ENCODE peak calls at places on chromosomes 3 and 15, in four cellular contexts. M is H1, R is HepG2, Q is SK-N-SH. H is an unnamed sample.

GRCh38 chr3:168459229-168459784 is 363.6 kb upstream of the GOLIM4 start:
- DNase-seq in M (no peak), R (no peak), Q (no peak), H (no peak)

GRCh38 chr3:133188996-133189395 is 150.8 kb downstream of the TMEM108 start:
- DNase-seq in M (no peak), R (no peak), Q (no peak), H (no peak)

GRCh38 chr15:39628821-39629220 is 47.9 kb downstream of the THBS1 start:
- DNase-seq in M (no peak), R (no peak), Q (no peak), H (no peak)

GRCh38 chr3:126858887-126859286 is 124.0 kb upstream of the PLXNA1 start:
- DNase-seq in M (no peak), R (no peak), Q (no peak), H (no peak)

GRCh38 chr3:119191800-119192199 is 18.4 kb downstream of the UPK1B start:
- DNase-seq in M (no peak), R (no peak), Q (no peak), H (no peak)

GRCh38 chr3:108103040-108103751 is 12.4 kb upstream of the CD47 start:
- DNase-seq in M (no peak), R (peak), Q (no peak), H (no peak)

GRCh38 chr3:72776-73175 is 123.8 kb upstream of the CHL1 start:
- DNase-seq in M (no peak), R (no peak), Q (no peak), H (no peak)

GRCh38 chr3:101049532-101049931 is 56.3 kb upstream of the ABI3BP start:
- DNase-seq in M (no peak), R (no peak), Q (no peak), H (no peak)

GRCh38 chr3:72223116-72223515 is 438.2 kb upstream of the PROK2 start:
- DNase-seq in M (no peak), R (no peak), Q (no peak), H (no peak)

GRCh38 chr15:37096878-37097568 is 3.3 kb downstream of the MEIS2 start:
- DNase-seq in M (no peak), R (no peak), Q (peak), H (no peak)

GRCh38 chr15:29470311-29470710 is 200.7 kb upstream of the NSMCE3 start:
- DNase-seq in M (no peak), R (no peak), Q (no peak), H (no peak)

GRCh38 chr15:34336947-34337556 is 529 bp downstream of the SLC12A6 start:
- DNase-seq in M (no peak), R (no peak), Q (no peak), H (no peak)

GRCh38 chr3:146256851-146257486 is 6.1 kb upstream of the PLSCR4 start:
- DNase-seq in M (no peak), R (no peak), Q (no peak), H (no peak)

GRCh38 chr15:101138086-101138660 is 113.7 kb downstream of the CHSY1 start:
- DNase-seq in M (no peak), R (no peak), Q (no peak), H (no peak)

GRCh38 chr3:3145831-3146230 is 19.1 kb downstream of the TRNT1 start:
- DNase-seq in M (no peak), R (no peak), Q (no peak), H (no peak)

GRCh38 chr15:92629276-92629974 is 26.1 kb downstream of the FAM174B start:
- DNase-seq in M (no peak), R (no peak), Q (no peak), H (no peak)

GRCh38 chr3:167091186-167091585 is 288.9 kb downstream of the ZBBX start:
- DNase-seq in M (no peak), R (no peak), Q (no peak), H (no peak)

GRCh38 chr15:63610209-63610841 is 13.1 kb downstream of the FBXL22 start:
- DNase-seq in M (peak), R (peak), Q (peak), H (peak)

GRCh38 chr3:140117111-140117526 is 182.1 kb downstream of the CLSTN2 start:
- DNase-seq in M (no peak), R (no peak), Q (no peak), H (no peak)

GRCh38 chr3:191424871-191425270 is 36.1 kb upstream of the PYDC2 start:
- DNase-seq in M (no peak), R (no peak), Q (peak), H (no peak)

GRCh38 chr3:152621006-152621868 is 213.7 kb upstream of the P2RY1 start:
- DNase-seq in M (no peak), R (no peak), Q (no peak), H (no peak)

GRCh38 chr3:19474169-19474568 is 325.9 kb downstream of the KCNH8 start:
- DNase-seq in M (no peak), R (no peak), Q (no peak), H (no peak)

GRCh38 chr3:73707772-73708171 is 83.0 kb upstream of the PDZRN3 start:
- DNase-seq in M (no peak), R (no peak), Q (no peak), H (no peak)

GRCh38 chr3:56383092-56383491 is 85.2 kb downstream of the ERC2 start:
- DNase-seq in M (no peak), R (no peak), Q (no peak), H (no peak)

GRCh38 chr3:115330406-115330805 is 183.3 kb upstream of the ZBTB20 start:
- DNase-seq in M (no peak), R (no peak), Q (no peak), H (no peak)

GRCh38 chr15:51751687-51752683 is 588 bp downstream of the TMOD2 start:
- DNase-seq in M (peak), R (no peak), Q (peak), H (no peak)

GRCh38 chr15:68587769-68588385 is 9.1 kb downstream of the CORO2B start:
- DNase-seq in M (no peak), R (no peak), Q (no peak), H (no peak)

GRCh38 chr15:50166216-50166615 is 15.8 kb upstream of the SLC27A2 start:
- DNase-seq in M (no peak), R (no peak), Q (no peak), H (no peak)

GRCh38 chr3:68352031-68352430 is 580.3 kb downstream of the TAFA4 start:
- DNase-seq in M (no peak), R (no peak), Q (no peak), H (no peak)

GRCh38 chr3:82050382-82050781 is 288.9 kb upstream of the GBE1 start:
- DNase-seq in M (no peak), R (no peak), Q (no peak), H (no peak)

GRCh38 chr3:52388348-52388821 is 56.5 kb downstream of the SEMA3G start:
- DNase-seq in M (peak), R (no peak), Q (no peak), H (no peak)

GRCh38 chr15:56868251-56868650 is 50.2 kb upstream of the TCF12 start:
- DNase-seq in M (no peak), R (no peak), Q (no peak), H (no peak)

GRCh38 chr3:156300373-156300772 is 180.0 kb downstream of the KCNAB1 start:
- DNase-seq in M (no peak), R (no peak), Q (no peak), H (no peak)

GRCh38 chr3:146496246-146496645 is 26.9 kb upstream of the PLSCR2 start:
- DNase-seq in M (no peak), R (no peak), Q (no peak), H (no peak)

GRCh38 chr15:75695206-75695605 is 17.4 kb downstream of the CSPG4 start:
- DNase-seq in M (no peak), R (no peak), Q (no peak), H (no peak)
- TF ChIP-seq TCF12 in M (no peak), R (no peak), Q (no peak), H (peak)

GRCh38 chr3:196344663-196345062 is 6.5 kb upstream of the TM4SF19 start:
- DNase-seq in M (peak), R (no peak), Q (no peak), H (no peak)
- TF ChIP-seq TCF12 in M (no peak), R (no peak), Q (no peak), H (no peak)

GRCh38 chr3:44584646-44585501 is at the start of gene ZNF660:
- DNase-seq in M (peak), R (peak), Q (peak), H (no peak)
- TF ChIP-seq TCF12 in M (no peak), R (no peak), Q (no peak), H (no peak)

DNA sequence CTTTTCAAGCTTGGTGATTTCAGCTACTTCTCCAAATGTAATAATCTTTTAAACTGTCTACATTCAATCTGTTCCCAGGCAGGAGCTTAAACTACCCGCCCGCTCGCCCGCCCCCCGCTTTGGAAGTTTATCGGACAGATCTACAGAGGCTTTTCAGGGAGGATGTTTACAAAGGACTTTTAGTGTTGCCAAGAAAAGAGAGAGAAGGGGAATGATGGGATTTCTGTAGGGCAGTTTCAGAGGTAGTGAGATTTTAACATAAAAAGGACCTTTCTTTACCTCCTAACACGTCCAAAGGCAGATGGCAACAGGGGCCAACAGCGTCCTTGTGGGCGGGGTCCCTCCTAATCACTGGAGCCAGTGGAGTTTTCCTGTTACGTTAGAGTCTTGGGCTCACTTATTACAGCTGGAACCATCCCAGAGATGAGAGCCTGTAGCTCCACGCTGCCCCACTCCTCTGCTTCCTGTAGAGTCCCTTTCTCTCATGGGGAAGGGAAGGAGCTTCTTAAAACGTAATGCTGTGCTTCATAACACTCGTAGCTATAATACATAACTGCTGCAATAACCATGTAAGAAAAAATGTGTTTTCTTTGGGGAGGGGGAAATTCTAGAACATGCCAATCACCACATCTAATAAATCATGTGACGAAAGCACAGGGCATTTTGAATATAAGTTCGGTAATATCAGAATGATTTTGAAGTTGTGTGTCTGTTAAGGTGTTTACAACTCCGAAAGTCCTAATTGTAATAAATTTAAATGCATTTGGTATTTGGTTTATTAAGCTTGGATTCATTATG is 30.9 kb downstream of the HES1 start:
- DNase-seq in M (no peak), R (no peak), Q (peak), H (no peak)
- TF ChIP-seq TCF12 in M (no peak), R (no peak), Q (no peak), H (no peak)

DNA sequence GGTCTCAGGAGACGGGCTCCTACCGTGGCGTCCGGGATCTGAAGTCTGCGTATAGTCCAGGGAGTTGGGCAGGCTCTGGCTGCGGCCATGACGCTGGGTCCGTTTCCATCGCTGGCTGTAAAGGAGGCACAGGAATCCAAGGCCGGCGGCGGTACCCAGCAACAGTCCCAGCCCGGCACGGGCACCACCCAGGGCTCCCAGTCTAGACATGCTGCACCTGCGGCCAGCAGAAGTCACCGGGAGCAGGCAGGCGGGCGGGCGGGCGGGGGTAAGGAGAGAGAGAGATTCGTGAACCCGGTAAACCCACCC is 526 bp downstream of the RMDN3 start:
- DNase-seq in M (no peak), R (no peak), Q (peak), H (no peak)
- TF ChIP-seq TCF12 in M (no peak), R (no peak), Q (no peak), H (no peak)

DNA sequence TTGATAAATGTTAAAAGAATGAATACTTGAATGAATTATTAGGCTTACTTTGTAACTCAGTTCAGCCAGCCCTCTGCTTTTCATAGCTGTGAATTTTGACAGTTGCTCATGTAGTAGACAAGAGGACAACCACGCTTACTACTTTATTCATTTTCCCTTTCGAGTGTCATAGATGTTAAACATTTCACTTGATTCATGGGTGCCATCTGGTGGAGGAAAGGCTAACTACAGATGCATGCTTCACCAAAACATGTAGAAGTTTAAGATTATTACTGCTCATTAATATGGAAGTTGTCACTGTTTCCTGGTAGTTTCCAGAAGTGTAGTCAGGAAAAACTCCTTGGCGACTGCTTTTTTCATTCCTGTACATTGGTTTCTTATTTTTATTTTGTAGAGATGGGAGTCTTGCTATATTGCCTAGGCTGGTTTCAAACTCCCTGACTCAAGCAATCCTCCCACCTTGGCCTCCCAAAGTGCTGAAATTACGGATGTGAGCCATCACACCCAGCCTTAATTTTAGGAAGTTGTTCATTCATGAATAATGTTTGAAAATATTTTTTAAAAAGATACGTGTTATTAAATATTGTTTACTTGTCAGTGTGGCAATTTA is 163.2 kb downstream of the B3GALNT1 start:
- DNase-seq in M (peak), R (peak), Q (peak), H (peak)
- TF ChIP-seq TCF12 in M (no peak), R (no peak), Q (no peak), H (no peak)

DNA sequence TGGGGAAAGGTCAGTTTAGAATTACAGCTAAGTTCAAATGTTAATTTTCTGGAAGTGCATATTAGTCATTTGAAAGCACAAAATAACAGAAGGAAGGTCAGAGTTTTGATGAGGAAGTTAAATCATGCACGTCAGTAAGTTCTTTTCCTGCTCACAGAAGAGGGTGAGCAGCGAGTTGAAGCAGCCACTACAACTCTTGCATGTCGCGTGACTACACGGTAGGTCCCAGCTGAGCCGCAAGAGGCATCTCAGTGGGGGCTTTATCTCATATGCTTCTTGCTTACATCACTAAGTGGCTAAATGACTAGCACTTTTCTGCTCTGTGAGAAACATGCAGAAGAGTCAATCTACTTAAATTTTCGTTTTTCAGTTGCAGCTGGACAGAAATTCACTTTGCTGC is 21.3 kb upstream of the SEC62 start:
- DNase-seq in M (no peak), R (no peak), Q (no peak), H (peak)
- TF ChIP-seq TCF12 in M (no peak), R (no peak), Q (no peak), H (peak)

DNA sequence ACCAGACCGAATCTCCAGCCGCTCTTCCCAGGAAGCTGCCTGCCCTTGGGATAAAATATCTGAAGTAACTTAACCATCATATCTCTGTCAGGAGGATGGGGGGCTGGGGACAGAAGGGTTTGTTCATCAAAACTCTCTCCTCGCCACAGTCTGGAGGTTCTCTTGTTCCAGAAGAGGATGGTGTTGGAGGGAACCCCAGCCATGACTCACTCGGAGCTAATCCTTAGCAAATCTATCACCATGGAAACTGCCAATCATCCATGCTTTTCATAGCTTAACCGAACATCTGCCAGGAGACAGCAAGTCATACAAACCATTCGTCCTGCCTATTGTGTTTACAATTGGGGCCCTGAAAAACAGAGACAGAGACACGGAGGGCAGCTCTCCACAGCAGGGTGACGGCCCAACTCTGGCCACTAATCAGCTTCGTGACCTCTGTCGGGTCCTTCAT is 73.7 kb upstream of the HEG1 start:
- DNase-seq in M (no peak), R (peak), Q (no peak), H (no peak)
- TF ChIP-seq TCF12 in M (no peak), R (no peak), Q (peak), H (no peak)

GRCh38 chr15:96342611-96343528 is 12.4 kb downstream of the NR2F2 start:
- DNase-seq in M (peak), R (no peak), Q (no peak), H (no peak)
- TF ChIP-seq TCF12 in M (no peak), R (no peak), Q (no peak), H (no peak)

GRCh38 chr3:46500631-46501377 is 3.0 kb downstream of the RTP3 start:
- DNase-seq in M (peak), R (no peak), Q (no peak), H (peak)
- TF ChIP-seq TCF12 in M (no peak), R (no peak), Q (no peak), H (no peak)